ENCODE peak calls at places on chromosome 17, in seven cellular contexts. H, C, V, R, T, K and P are unnamed samples.

GRCh38 chr17:36645358-36645757 is 44.0 kb downstream of the MRM1 start:
- DNase-seq in C (no peak), H (no peak), V (no peak), K (no peak), T (no peak), R (no peak), P (no peak)

GRCh38 chr17:17808706-17809432 is 27.9 kb downstream of the SREBF1 start:
- DNase-seq in V (no peak), H (no peak), T (no peak), R (no peak), K (no peak), C (no peak), P (no peak)

GRCh38 chr17:8991514-8992285 is 26.2 kb upstream of the PIK3R5 start:
- DNase-seq in H (peak; percentile 39), V (peak; percentile 79), R (peak; percentile 70), C (no peak), T (no peak), K (peak; percentile 76), P (no peak)

GRCh38 chr17:35871415-35871814 is 2.7 kb upstream of the HEATR9 start:
- DNase-seq in R (no peak), K (no peak), V (no peak), C (no peak), H (no peak), T (no peak), P (no peak)

GRCh38 chr17:15999974-16000827 is 577 bp downstream of the TTC19 start:
- DNase-seq in C (no peak), T (no peak), K (peak; percentile 72), H (peak; percentile 28), R (no peak), V (no peak), P (no peak)

GRCh38 chr17:62780951-62781350 is 27.2 kb downstream of the MARCHF10 start:
- DNase-seq in C (no peak), T (no peak), R (no peak), K (no peak), H (no peak), V (no peak), P (no peak)

GRCh38 chr17:76063880-76064546 is 8.3 kb downstream of the SRP68 start:
- DNase-seq in R (no peak), H (no peak), K (no peak), T (no peak), V (no peak), C (no peak), P (no peak)

GRCh38 chr17:34156401-34156740 is 98.7 kb upstream of the CCL2 start:
- DNase-seq in T (no peak), V (no peak), K (no peak), R (no peak), H (no peak), C (no peak), P (no peak)

GRCh38 chr17:17849863-17850373 is 13.1 kb upstream of the SREBF1 start:
- DNase-seq in V (peak; percentile 56), T (peak; percentile 32), H (peak; percentile 69), K (no peak), C (no peak), R (peak; percentile 44), P (peak; percentile 83)

GRCh38 chr17:68792873-68793272 is 162.3 kb downstream of the ABCA8 start:
- DNase-seq in R (no peak), T (no peak), V (no peak), H (no peak), C (no peak), K (no peak), P (no peak)

GRCh38 chr17:68792042-68792685 is 163.0 kb downstream of the ABCA8 start:
- DNase-seq in V (no peak), T (no peak), H (no peak), C (no peak), R (no peak), K (no peak), P (no peak)

GRCh38 chr17:68790931-68791330 is 164.3 kb downstream of the ABCA8 start:
- DNase-seq in K (no peak), T (no peak), C (no peak), R (no peak), V (peak; percentile 39), H (no peak), P (no peak)

GRCh38 chr17:68790481-68790880 is 164.7 kb downstream of the ABCA8 start:
- DNase-seq in C (no peak), R (no peak), H (no peak), T (no peak), K (no peak), V (no peak), P (no peak)

GRCh38 chr17:68794636-68795503 is 160.3 kb downstream of the ABCA8 start:
- DNase-seq in T (no peak), H (no peak), K (no peak), R (no peak), V (peak; percentile 50), C (no peak), P (no peak)
- TF ChIP-seq CTCF in T (peak; percentile 10), H (no peak), K (peak; percentile 18), R (no peak), V (peak; percentile 36), C (peak; percentile 54), P (no peak)

DNA sequence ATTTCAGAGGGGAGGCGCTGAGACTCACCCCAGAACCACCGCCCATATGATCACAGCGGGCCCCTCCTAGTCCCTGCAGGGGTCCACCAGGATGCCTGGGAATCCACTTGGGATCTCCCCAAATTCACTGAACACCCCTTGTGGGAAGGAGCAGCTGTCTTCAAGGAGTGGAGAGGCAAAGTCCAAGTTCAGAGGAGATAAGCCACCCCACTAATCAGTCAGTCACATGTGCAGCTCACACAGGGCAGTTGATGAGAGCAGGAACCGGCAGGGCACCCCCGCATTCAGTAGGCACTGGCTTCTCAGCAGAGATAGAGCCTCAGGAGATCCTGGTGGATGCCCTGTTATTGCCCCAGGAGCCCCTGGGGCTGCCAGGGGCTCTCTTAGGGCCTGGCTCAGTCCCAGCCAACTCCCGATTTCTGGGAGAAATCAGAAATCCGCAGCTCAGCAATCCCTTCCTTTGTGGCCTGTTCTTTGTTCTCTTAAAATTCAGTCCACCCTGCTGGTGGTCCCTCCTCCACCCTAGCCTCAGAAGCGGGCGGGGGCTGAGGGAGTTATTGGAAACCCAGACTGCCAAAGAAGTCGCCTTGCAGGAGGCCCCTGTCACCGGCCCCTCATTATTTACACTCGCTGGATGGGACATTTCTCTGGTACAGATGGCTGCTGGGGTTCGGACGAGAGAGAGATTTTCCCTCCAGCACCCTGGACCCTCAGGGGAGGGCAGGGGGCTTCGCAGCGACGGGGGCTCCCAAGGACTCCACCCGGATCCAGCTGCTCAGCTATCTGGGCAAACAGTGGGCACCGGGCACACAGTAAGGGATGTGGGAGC is 1.9 kb downstream of the CDC42EP4 start:
- DNase-seq in R (peak; percentile 78), H (peak; percentile 67), T (no peak), V (no peak), K (no peak), C (no peak), P (no peak)
- TF ChIP-seq POLR2A in R (no peak), H (no peak), T (no peak), V (no peak), K (no peak), C (no peak), P (no peak)

GRCh38 chr17:50800196-50800700 is 32.9 kb upstream of the ANKRD40CL start:
- DNase-seq in R (no peak), T (no peak), V (no peak), H (no peak), K (no peak), C (no peak), P (no peak)

GRCh38 chr17:50799582-50799981 is 32.3 kb upstream of the ANKRD40CL start:
- DNase-seq in C (no peak), T (no peak), V (no peak), R (no peak), H (no peak), K (no peak), P (no peak)

GRCh38 chr17:50802609-50803571 is 32.5 kb upstream of the WFIKKN2 start:
- DNase-seq in R (no peak), H (no peak), C (no peak), K (no peak), T (no peak), V (no peak), P (no peak)

GRCh38 chr17:50794361-50794760 is 27.0 kb upstream of the ANKRD40CL start:
- DNase-seq in T (no peak), K (no peak), R (no peak), V (no peak), H (no peak), C (no peak), P (no peak)

DNA sequence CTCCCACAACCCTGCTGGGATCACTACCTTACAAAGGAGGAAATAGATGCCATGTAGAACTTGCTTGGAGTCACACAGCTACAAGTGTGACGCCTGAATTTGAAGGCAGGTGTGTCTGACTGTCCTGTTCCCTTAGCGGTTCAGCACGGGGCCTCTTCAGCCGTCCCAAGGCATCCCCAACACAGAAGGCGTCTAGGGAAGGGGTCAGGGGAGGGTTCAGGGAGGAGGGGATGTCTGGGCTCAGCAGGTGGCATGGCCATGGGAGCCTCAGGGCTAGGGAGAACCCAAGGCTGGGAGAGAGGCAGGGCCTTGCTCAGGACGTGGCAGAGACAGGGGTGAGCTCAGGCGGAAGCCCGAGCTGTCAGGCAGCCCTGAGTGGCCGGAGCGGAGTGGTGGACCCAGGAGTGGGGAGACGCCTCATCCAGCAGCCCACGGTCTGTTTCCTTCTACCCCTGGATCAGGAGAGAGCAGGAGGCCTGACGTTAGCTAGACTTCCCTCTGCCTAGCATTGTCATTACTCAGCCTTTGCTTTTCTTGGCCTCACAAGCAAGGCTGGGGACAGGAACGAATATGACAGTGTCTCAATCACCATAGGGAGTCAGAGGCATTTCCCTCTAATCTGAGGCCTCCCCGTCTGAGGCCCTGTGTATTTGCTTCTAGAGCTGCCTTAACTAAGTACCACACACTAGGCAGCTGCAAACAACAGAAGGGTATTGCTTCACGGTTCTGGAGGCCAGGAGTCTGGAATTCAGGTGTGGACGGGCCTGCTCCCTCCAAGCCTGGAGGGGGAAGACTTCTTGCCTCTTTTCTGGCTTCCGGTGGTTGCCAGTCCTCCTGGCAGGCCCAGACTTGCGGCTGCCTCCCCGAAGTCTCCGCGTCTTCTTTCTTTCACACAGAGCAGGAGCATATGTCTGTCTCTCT is 31.4 kb upstream of the ANKRD40CL start:
- DNase-seq in T (no peak), C (no peak), H (no peak), R (no peak), V (no peak), K (no peak), P (no peak)
- H3K36me3 ChIP-seq in T (no peaks in the 10 kb centered on the region), C (no peaks in the 10 kb centered on the region), H (no peaks in the 10 kb centered on the region), R (no peaks in the 10 kb centered on the region), V (no peaks in the 10 kb centered on the region), K (no peaks in the 10 kb centered on the region), P (no peaks in the 10 kb centered on the region)

DNA sequence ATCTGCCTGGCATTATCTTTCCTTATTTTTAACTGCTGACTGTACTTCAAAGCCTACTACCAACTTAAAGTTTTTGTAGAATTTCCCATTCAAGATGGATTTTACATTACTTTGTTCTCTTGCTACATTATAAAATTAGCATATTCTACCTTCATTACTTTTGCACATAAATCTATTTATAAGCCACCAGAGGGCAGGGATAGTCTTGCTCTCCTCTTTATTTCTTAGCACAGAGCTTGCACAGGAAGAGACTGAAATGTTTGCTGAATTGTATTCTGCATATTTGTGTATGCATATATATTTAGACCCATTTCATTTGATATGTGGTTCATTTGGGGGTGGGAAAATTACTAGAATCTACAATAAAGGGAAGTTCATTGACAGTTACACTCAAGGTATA is 108.0 kb downstream of the SKAP1 start:
- DNase-seq in H (no peak), K (no peak), C (no peak), T (no peak), V (no peak), R (no peak), P (no peak)
- TF ChIP-seq CTCF in H (no peak), K (no peak), C (no peak), T (no peak), V (no peak), R (no peak), P (no peak)

GRCh38 chr17:32493581-32494513 is 7.1 kb downstream of the CDK5R1 start:
- DNase-seq in R (no peak), K (no peak), H (no peak), C (no peak), T (no peak), V (no peak), P (no peak)
- TF ChIP-seq POLR2A in R (no peak), K (no peak), H (no peak), C (no peak), T (no peak), V (no peak), P (no peak)

GRCh38 chr17:44931376-44931775 is 16.1 kb upstream of the GFAP start:
- DNase-seq in C (no peak), K (no peak), H (no peak), R (no peak), T (no peak), V (no peak), P (no peak)
- H3K36me3 ChIP-seq in C (no peaks in the 10 kb centered on the region), K (no peaks in the 10 kb centered on the region), H (no peaks in the 10 kb centered on the region), R (no peaks in the 10 kb centered on the region), T (peaks cover 48% of the 10 kb centered on the region), V (no peaks in the 10 kb centered on the region), P (no peaks in the 10 kb centered on the region)